ENCODE peak calls at places on chromosome 15, in five cellular contexts. K is epithelial cell of esophagus, I is heart right ventricle, N is cardiac muscle cell, O is adrenal gland. T is an unnamed sample.

GRCh38 chr15:64864080-64864479 is 22.4 kb downstream of the PLEKHO2 start:
- DNase-seq in N (no peak), I (no peak), O (no peak), K (no peak), T (no peak)

GRCh38 chr15:90249123-90249863 is at the start of gene TTLL13:
- DNase-seq in N (peak; percentile 97), O (peak; percentile 97), I (peak; percentile 94), K (peak; percentile 76), T (peak; percentile 59)

GRCh38 chr15:67082007-67082536 is 16.7 kb downstream of the SMAD3 start:
- DNase-seq in I (no peak), N (no peak), O (no peak), K (no peak), T (no peak)

GRCh38 chr15:92613841-92614240 is 41.7 kb downstream of the FAM174B start:
- DNase-seq in I (no peak), O (no peak), K (no peak), N (no peak), T (no peak)

GRCh38 chr15:45186771-45187577 is 792 bp downstream of the SHF start:
- DNase-seq in O (no peak), K (no peak), N (peak; percentile 45), I (no peak), T (no peak)

GRCh38 chr15:92429378-92430066 is 35.8 kb downstream of the ST8SIA2 start:
- DNase-seq in K (peak; percentile 9), I (no peak), N (no peak), O (peak; percentile 44), T (peak; percentile 23)

GRCh38 chr15:96463376-96463775 is 132.9 kb downstream of the NR2F2 start:
- DNase-seq in O (no peak), I (no peak), N (no peak), K (no peak), T (no peak)

GRCh38 chr15:36926422-36926815 is 173.9 kb downstream of the MEIS2 start:
- DNase-seq in I (no peak), N (no peak), O (no peak), K (no peak), T (no peak)

GRCh38 chr15:39584662-39585393 is 3.9 kb downstream of the THBS1 start:
- DNase-seq in K (peak; percentile 21), N (no peak), I (no peak), O (no peak), T (peak; percentile 17)

GRCh38 chr15:66292261-66293084 is 895 bp upstream of the DIS3L start:
- DNase-seq in K (no peak), N (no peak), O (no peak), I (no peak), T (no peak)

GRCh38 chr15:52683585-52683984 is 4.4 kb upstream of the ATOSA start:
- DNase-seq in K (no peak), N (no peak), O (no peak), I (no peak), T (no peak)

GRCh38 chr15:56965614-56966013 is 47.2 kb downstream of the TCF12 start:
- DNase-seq in K (no peak), N (no peak), O (no peak), I (no peak), T (no peak)

GRCh38 chr15:22903961-22904534 is 65.6 kb downstream of the NIPA2 start:
- DNase-seq in N (no peak), I (no peak), K (no peak), O (no peak), T (no peak)

GRCh38 chr15:67024322-67024997 is 40.9 kb upstream of the SMAD3 start:
- DNase-seq in O (peak; percentile 92), I (peak; percentile 87), N (no peak), K (peak; percentile 95), T (peak; percentile 92)

GRCh38 chr15:96768435-96768789 is 437.9 kb downstream of the NR2F2 start:
- DNase-seq in K (no peak), N (no peak), O (no peak), I (no peak), T (no peak)

GRCh38 chr15:51401872-51402517 is 60.5 kb downstream of the GLDN start:
- DNase-seq in N (peak; percentile 74), O (peak; percentile 57), I (peak; percentile 34), K (peak; percentile 47), T (peak; percentile 25)

GRCh38 chr15:51735611-51736010 is 1.8 kb downstream of the LYSMD2 start:
- DNase-seq in I (no peak), N (no peak), O (no peak), K (no peak), T (no peak)

GRCh38 chr15:78438595-78439285 is 724 bp downstream of the IREB2 start:
- DNase-seq in I (peak; percentile 21), N (peak; percentile 61), O (peak; percentile 50), K (peak; percentile 24), T (peak; percentile 24)

GRCh38 chr15:94367726-94368535 is 136.6 kb downstream of the MCTP2 start:
- DNase-seq in K (no peak), O (no peak), I (no peak), N (peak; percentile 28), T (no peak)

GRCh38 chr15:47384316-47384715 is 333.0 kb upstream of the SEMA6D start:
- DNase-seq in N (peak; percentile 64), K (peak; percentile 92), O (peak; percentile 31), I (peak; percentile 5), T (peak; percentile 94)

GRCh38 chr15:26503998-26504397 is 268.9 kb downstream of the GABRB3 start:
- DNase-seq in K (peak; percentile 3), N (no peak), I (no peak), O (no peak), T (peak; percentile 2)

GRCh38 chr15:50168778-50169411 is 13.1 kb upstream of the SLC27A2 start:
- DNase-seq in O (no peak), N (no peak), I (no peak), K (peak; percentile 20), T (no peak)

GRCh38 chr15:57019496-57020160 is 101.2 kb downstream of the TCF12 start:
- DNase-seq in I (no peak), O (no peak), K (peak; percentile 12), N (no peak), T (no peak)

GRCh38 chr15:94322141-94322540 is 90.8 kb downstream of the MCTP2 start:
- DNase-seq in O (no peak), N (no peak), I (no peak), K (no peak), T (no peak)

GRCh38 chr15:47997170-47997569 is 123.6 kb upstream of the SLC24A5 start:
- DNase-seq in I (no peak), N (no peak), O (no peak), K (no peak), T (no peak)

GRCh38 chr15:96360581-96361308 is 30.2 kb downstream of the NR2F2 start:
- DNase-seq in N (no peak), O (no peak), I (no peak), K (no peak), T (no peak)

GRCh38 chr15:80613762-80614365 is 81.2 kb upstream of the ABHD17C start:
- DNase-seq in N (peak; percentile 59), K (no peak), I (no peak), O (no peak), T (no peak)

GRCh38 chr15:67685008-67685599 is 140.2 kb upstream of the SKOR1 start:
- DNase-seq in K (peak; percentile 39), I (no peak), O (no peak), N (peak; percentile 42), T (peak; percentile 19)

GRCh38 chr15:60901647-60902046 is 327.5 kb downstream of the RORA start:
- DNase-seq in N (no peak), K (no peak), I (no peak), O (no peak), T (no peak)

GRCh38 chr15:38071211-38071972 is 137.0 kb downstream of the TMCO5A start:
- DNase-seq in N (no peak), O (no peak), I (no peak), K (peak; percentile 26), T (peak; percentile 55)

GRCh38 chr15:38069506-38069905 is 135.1 kb downstream of the TMCO5A start:
- DNase-seq in I (peak; percentile 23), K (peak; percentile 86), N (no peak), O (no peak), T (peak; percentile 92)

GRCh38 chr15:38072007-38072506 is 137.6 kb downstream of the TMCO5A start:
- DNase-seq in O (no peak), I (no peak), N (no peak), K (no peak), T (no peak)

GRCh38 chr15:38069001-38069400 is 134.6 kb downstream of the TMCO5A start:
- DNase-seq in K (peak; percentile 90), N (no peak), I (peak; percentile 37), O (no peak), T (peak; percentile 90)

GRCh38 chr15:38070778-38071177 is 136.3 kb downstream of the TMCO5A start:
- DNase-seq in O (no peak), N (no peak), I (no peak), K (peak; percentile 54), T (peak; percentile 50)
- H3K4me3 ChIP-seq in O (no peak overlapping the region), N (no peak overlapping the region), I (no peak overlapping the region), K (no peak overlapping the region), T (no peak overlapping the region)

GRCh38 chr15:69132935-69133861 is 27.2 kb upstream of the GLCE start:
- DNase-seq in K (peak; percentile 41), O (peak; percentile 24), N (no peak), I (no peak), T (peak; percentile 10)

GRCh38 chr15:69134841-69135240 is 25.6 kb upstream of the GLCE start:
- DNase-seq in K (no peak), O (no peak), I (no peak), N (no peak), T (no peak)

GRCh38 chr15:69131362-69132215 is 28.8 kb upstream of the GLCE start:
- DNase-seq in K (no peak), N (no peak), I (no peak), O (no peak), T (no peak)

GRCh38 chr15:69132430-69132829 is 28.0 kb upstream of the GLCE start:
- DNase-seq in O (no peak), K (no peak), N (no peak), I (no peak), T (no peak)

GRCh38 chr15:69133862-69134519 is 26.4 kb upstream of the GLCE start:
- DNase-seq in K (no peak), N (no peak), O (no peak), I (no peak), T (no peak)
- TF ChIP-seq CTCF in K (no peak), N (no peak), O (no peak), I (no peak), T (no peak)

GRCh38 chr15:63509933-63510547 is 5.6 kb downstream of the USP3 start:
- DNase-seq in O (no peak), N (no peak), K (peak; percentile 73), I (no peak), T (peak; percentile 86)
- H3K4me3 ChIP-seq in O (no peak overlapping the region), N (no peak overlapping the region), K (no peak overlapping the region), I (no peak overlapping the region), T (no peak overlapping the region)

DNA sequence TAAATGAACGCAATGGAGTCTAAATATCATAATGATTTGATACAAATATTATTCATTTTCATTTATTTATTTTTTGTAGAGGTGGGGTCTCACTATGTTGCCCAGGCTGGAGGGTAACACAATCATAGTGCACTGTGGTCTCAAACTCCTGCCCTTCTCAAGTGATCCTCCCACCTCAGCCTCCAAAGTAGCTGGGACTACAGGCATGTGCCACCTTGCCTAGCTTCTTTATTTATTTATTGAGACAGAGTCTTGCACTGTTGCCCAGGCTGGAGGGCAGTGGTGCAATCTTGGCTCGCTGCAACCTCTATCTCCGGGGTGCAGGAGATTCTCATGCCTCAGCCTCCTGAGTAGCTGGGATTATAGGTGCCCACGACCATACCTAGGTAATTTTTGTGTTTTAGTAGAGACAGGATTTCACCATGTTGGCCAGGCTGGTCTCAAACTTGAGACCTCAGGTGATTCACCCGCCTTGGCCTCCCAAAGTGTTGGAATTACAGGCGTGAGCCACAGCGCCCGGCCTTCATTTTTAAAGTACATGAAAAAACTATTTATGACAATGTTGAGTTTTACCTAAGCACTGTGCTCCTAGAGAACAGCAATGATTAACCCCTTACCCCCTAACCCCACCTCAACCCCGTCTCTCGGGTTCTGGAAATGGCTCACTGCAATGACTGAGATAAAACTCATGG is 4.0 kb upstream of the AEN start:
- DNase-seq in I (no peak), O (no peak), N (no peak), K (no peak), T (no peak)
- TF ChIP-seq CTCF in I (no peak), O (no peak), N (no peak), K (no peak), T (no peak)

T was measured in bronchial epithelial cell.